ENCODE peak calls at places on chromosomes 4 and X, in seven cellular contexts. Q is activated CD4-positive, alpha-beta T cell treated with anti-CD3 and anti-CD28 coated beads, Interleukin-2, amount 50 U/mL, for 1 hour; D is heart left ventricle; C is stomach; I is HTR-8/SVneo; R is ACHN; M is NCI-H1105. F is an unnamed sample.

GRCh38 chrX:54641530-54641929 is 111.5 kb downstream of the GNL3L start:
- DNase-seq in I (no peak), Q (no peak), C (no peak), D (no peak), M (no peak), R (no peak), F (no peak)

GRCh38 chrX:1546601-1547275 is 9.8 kb upstream of the P2RY8 start:
- DNase-seq in R (no peak), C (peak), D (no peak), Q (no peak), M (no peak), I (no peak), F (no peak)

GRCh38 chr4:3200423-3201090 is 48.4 kb upstream of the MSANTD1 start:
- DNase-seq in R (no peak), Q (no peak), I (no peak), C (no peak), D (no peak), M (no peak), F (no peak)

GRCh38 chr4:142719854-142720541 is 126.1 kb downstream of the INPP4B start:
- DNase-seq in C (no peak), M (no peak), I (peak), R (peak), Q (no peak), D (no peak), F (no peak)

GRCh38 chr4:84750260-84750955 is 167.5 kb downstream of the CDS1 start:
- DNase-seq in C (no peak), D (no peak), M (no peak), R (peak), I (peak), Q (no peak), F (no peak)

GRCh38 chr4:40548256-40548655 is 81.4 kb downstream of the RBM47 start:
- DNase-seq in M (no peak), C (no peak), I (peak), R (no peak), Q (no peak), D (no peak), F (no peak)

GRCh38 chr4:88457307-88458090 is 580 bp downstream of the HERC5 start:
- DNase-seq in R (peak), C (peak), D (peak), I (no peak), M (peak), Q (peak), F (peak)

GRCh38 chr4:153413827-153414226 is 52.3 kb upstream of the TMEM131L start:
- DNase-seq in D (no peak), R (no peak), M (no peak), Q (no peak), I (no peak), C (no peak), F (no peak)

GRCh38 chr4:130127297-130127696 is 1031.3 kb downstream of the C4orf33 start:
- DNase-seq in D (no peak), Q (no peak), M (no peak), R (no peak), I (no peak), C (no peak), F (no peak)

GRCh38 chr4:72987741-72988729 is 81.5 kb downstream of the COX18 start:
- DNase-seq in C (no peak), I (no peak), R (peak), Q (no peak), D (no peak), M (no peak), F (no peak)

GRCh38 chrX:2383144-2383543 is 117.6 kb downstream of the DHRSX start:
- DNase-seq in R (no peak), Q (no peak), C (no peak), I (no peak), D (no peak), M (no peak), F (no peak)

GRCh38 chrX:100478714-100479113 is 68.6 kb upstream of the PCDH19 start:
- DNase-seq in I (no peak), R (no peak), M (no peak), Q (no peak), D (no peak), C (no peak), F (no peak)

GRCh38 chr4:139030614-139031235 is 15.1 kb downstream of the NOCT start:
- DNase-seq in Q (peak), D (peak), C (peak), I (peak), M (peak), R (peak), F (peak)